ENCODE peak calls at places on chromosomes 11 and 22, in four cellular contexts. C is testis, A is body of pancreas, O is ovary. Z is an unnamed sample.

GRCh38 chr11:124600924-124601323 is 10.3 kb upstream of the PANX3 start:
- DNase-seq in C (no peak), A (no peak), O (no peak), Z (no peak)

GRCh38 chr11:16512163-16512562 is 155.8 kb upstream of the SOX6 start:
- DNase-seq in C (no peak), A (no peak), O (no peak), Z (no peak)

GRCh38 chr22:21677606-21678443 is 12.0 kb downstream of the PPIL2 start:
- DNase-seq in C (no peak), A (peak), O (no peak), Z (no peak)

GRCh38 chr22:41217553-41218157 is 12.5 kb downstream of the L3MBTL2 start:
- DNase-seq in C (peak), A (peak), O (peak), Z (peak)

GRCh38 chr22:42381152-42381551 is 51.1 kb downstream of the NFAM1 start:
- DNase-seq in C (no peak), A (no peak), O (no peak), Z (no peak)

GRCh38 chr11:117824571-117825537 is at the start of gene FXYD2:
- DNase-seq in C (peak), A (peak), O (peak), Z (no peak)

GRCh38 chr11:119689318-119689717 is 39.7 kb downstream of the NECTIN1 start:
- DNase-seq in C (no peak), A (no peak), O (no peak), Z (no peak)

GRCh38 chr11:57890521-57890920 is 128.9 kb downstream of the CTNND1 start:
- DNase-seq in C (no peak), A (no peak), O (no peak), Z (no peak)

GRCh38 chr11:76707293-76707825 is 36.8 kb upstream of the LRRC32 start:
- DNase-seq in C (no peak), A (no peak), O (no peak), Z (no peak)

GRCh38 chr11:2422461-2423156 is 21.7 kb downstream of the TRPM5 start:
- DNase-seq in C (no peak), A (no peak), O (no peak), Z (no peak)

GRCh38 chr22:19903031-19903430 is 38.5 kb upstream of the COMT start:
- DNase-seq in C (no peak), A (no peak), O (no peak), Z (no peak)

GRCh38 chr22:27452916-27453315 is 348.6 kb downstream of the MN1 start:
- DNase-seq in C (no peak), A (no peak), O (no peak), Z (no peak)

GRCh38 chr11:58179648-58180047 is 9.2 kb upstream of the OR9Q2 start:
- DNase-seq in C (no peak), A (peak), O (no peak), Z (no peak)

GRCh38 chr22:27306771-27307170 is 494.8 kb downstream of the MN1 start:
- DNase-seq in C (no peak), A (no peak), O (no peak), Z (no peak)

GRCh38 chr22:30717331-30717921 is 22.8 kb downstream of the OSBP2 start:
- DNase-seq in C (no peak), A (no peak), O (no peak), Z (no peak)

GRCh38 chr11:85682330-85683305 is 3.4 kb downstream of the CCDC89 start:
- DNase-seq in C (peak), A (peak), O (peak), Z (peak)

GRCh38 chr11:68142441-68143309 is 21.5 kb upstream of the CHKA start:
- DNase-seq in C (no peak), A (peak), O (no peak), Z (no peak)

GRCh38 chr11:33994937-33995336 is 56.6 kb upstream of the CAPRIN1 start:
- DNase-seq in C (no peak), A (no peak), O (no peak), Z (no peak)

GRCh38 chr22:22031183-22031560 is 48.6 kb upstream of the TOP3B start:
- DNase-seq in C (no peak), A (no peak), O (no peak), Z (no peak)

GRCh38 chr22:24772493-24773220 is 1.9 kb downstream of the PIWIL3 start:
- DNase-seq in C (no peak), A (peak), O (no peak), Z (no peak)

GRCh38 chr11:8098361-8098760 is 17.4 kb downstream of the TUB start:
- DNase-seq in C (peak), A (no peak), O (no peak), Z (no peak)

DNA sequence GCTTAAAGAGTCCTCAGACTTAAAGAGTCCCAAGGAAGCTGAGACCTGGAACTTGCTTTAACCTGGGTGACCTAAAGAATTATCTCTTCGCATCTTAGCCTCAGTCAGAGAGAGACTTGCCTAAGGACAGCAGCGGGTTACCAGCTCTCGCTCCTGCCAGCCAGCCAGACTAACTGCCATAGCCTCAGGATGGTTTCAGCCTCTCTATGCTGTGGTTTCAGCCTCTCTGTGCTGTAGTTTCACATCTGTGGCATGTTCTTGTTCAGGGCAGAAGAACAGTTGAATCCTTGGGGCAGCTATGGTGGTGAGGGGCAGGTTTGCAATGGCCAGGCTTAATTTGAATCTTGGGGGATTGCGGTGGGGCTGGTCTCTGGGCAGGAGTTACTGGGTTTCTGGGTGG is 2.3 kb downstream of the FRMD8 start:
- DNase-seq in C (no peak), A (no peak), O (no peak), Z (no peak)
- H3K27ac ChIP-seq in C (no peak), A (peak), O (no peak), Z (no peak)

DNA sequence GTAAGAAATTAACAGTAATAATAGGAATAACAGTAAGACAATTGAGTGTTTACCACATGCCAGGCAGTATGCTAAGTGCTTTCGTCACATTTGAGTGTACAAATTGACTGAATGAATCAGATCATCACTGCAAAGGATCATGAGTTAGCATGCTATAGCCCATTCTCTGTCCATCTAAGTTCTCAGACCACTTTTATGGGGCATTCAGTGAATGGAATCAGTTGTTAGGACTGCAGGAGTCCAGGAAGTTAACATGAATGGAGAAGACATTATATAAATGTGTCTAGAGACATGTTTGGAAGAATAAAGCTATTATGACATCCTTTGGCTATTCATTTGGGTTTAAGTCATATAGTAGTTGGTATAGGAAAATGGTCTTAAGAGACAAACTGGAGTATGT is 59.9 kb downstream of the NCAM1 start:
- DNase-seq in C (no peak), A (no peak), O (no peak), Z (no peak)
- H3K27ac ChIP-seq in C (no peak), A (no peak), O (no peak), Z (no peak)

DNA sequence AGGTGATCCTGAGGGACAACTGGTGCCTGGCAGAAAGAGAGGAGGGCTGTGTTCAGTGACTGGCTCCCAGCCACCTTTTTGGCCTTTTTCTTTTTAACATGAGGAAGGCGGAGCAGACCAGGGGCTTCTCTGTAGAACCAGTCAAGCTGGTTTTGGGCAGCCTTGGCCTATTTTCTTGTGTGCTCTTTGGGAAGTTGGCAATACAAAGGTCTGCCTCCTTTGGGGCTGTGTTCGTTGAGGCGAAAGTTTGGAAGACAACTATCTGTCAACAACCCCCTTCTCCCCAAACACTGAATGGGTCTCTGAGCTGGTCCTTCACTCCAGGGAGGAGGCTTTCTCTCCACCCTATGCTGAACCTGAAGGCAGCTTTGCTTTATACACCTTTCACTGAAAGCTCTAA is 8.5 kb downstream of the MARK2 start:
- DNase-seq in C (no peak), A (peak), O (no peak), Z (no peak)
- H3K27ac ChIP-seq in C (no peak), A (peak), O (no peak), Z (peak)

GRCh38 chr22:39215070-39215396 is 29.7 kb downstream of the PDGFB start:
- DNase-seq in C (no peak), A (no peak), O (no peak), Z (no peak)

GRCh38 chr22:39214383-39215069 is 30.3 kb downstream of the PDGFB start:
- DNase-seq in C (no peak), A (no peak), O (no peak), Z (no peak)

GRCh38 chr22:39216143-39216490 is 28.7 kb downstream of the PDGFB start:
- DNase-seq in C (no peak), A (no peak), O (no peak), Z (no peak)

GRCh38 chr22:39214006-39214382 is 30.8 kb downstream of the PDGFB start:
- DNase-seq in C (no peak), A (no peak), O (no peak), Z (no peak)

DNA sequence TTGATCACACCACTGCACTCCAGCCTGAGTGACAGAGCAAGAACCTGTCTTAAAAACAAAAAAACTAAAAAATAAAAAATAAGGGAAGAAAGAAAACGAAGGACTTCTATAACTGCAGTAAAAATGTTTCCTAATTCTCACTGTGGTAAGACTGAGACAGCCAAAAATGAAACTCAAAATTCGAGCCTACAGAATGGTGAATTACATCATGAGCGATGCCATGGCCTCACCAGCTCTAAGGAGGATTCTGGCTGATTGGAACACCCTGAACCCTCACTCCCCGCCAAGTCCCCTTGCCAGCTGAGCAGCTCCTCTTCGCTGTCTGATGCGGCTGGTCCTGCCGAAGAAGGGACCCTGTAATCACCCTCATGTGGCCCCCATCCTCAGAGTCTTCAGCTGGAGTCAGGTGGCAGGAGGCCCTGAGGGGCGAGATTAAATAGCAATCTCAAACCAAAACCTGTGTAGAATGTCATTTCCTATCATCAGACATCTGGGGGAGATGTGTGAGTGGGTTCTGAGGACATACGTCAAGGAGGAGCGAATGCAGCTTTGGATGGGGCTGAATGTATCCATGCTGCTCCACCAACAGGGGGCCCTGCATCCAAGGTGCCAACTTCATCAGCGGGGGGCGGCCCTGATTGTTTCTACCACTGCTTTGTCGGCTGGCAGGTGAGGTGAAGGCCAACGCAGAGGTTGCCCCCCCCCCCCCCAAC is 29.2 kb downstream of the PDGFB start:
- DNase-seq in C (no peak), A (peak), O (no peak), Z (no peak)
- H3K27ac ChIP-seq in C (no peak), A (peak), O (no peak), Z (no peak)

DNA sequence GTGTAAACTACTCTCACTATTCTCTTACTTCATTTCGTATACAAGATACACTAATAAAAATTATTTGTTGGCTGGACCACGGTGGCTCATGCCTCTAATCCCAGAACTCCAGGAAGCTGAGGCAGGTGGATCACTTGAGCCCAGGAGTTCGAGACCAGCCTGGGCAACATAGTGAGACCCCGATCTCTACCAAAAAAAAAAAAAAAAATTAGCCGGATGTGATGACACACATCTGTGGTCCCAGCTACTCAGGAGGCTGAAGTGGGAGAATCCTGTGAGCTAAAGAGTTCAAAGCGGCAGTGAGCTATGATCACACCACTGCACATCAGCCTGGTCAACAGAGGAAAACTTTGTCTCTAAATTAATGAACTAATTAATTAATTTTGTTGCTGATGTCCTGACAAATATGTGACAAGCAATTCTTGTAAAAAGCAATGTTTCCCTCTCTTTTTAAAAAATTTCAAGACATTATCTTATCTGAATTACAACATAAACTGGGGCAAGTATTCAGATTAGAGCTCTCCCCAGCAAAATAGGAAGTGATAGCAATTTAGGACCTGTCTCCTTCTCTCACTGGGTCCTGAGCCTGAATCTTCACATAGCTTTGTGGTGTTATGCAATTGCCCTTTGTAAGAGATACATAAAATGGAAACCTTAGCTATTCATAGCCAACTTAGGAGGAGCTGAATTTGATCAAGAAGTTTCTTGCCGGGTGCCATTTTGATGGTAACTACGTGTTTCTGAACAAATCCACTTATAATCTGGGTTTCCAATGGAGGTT is 17.6 kb upstream of the TMA7B start:
- DNase-seq in C (no peak), A (no peak), O (no peak), Z (no peak)
- H3K27ac ChIP-seq in C (no peak), A (no peak), O (no peak), Z (no peak)

DNA sequence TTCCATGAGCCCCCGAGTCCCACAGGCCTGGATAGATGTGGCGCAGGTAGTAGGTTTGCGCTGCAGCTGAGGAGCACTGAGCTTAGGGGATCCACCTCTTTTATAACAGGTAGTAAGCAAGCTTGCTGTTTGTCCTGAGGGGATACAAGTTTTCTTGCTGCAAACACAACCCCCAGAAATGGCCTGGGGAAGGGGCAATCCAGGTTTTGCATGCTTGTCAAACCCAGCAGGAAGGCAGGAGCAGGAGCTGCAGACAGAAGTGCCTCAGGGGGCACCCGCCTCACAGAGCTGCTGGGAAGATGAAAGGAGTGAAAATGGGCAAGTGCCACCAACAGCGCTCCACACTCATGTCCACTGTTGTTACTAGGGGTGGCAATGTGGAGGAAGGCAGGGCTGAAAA is 18.5 kb downstream of the APOL5 start:
- DNase-seq in C (no peak), A (no peak), O (no peak), Z (no peak)
- H3K27ac ChIP-seq in C (no peak), A (no peak), O (no peak), Z (no peak)

DNA sequence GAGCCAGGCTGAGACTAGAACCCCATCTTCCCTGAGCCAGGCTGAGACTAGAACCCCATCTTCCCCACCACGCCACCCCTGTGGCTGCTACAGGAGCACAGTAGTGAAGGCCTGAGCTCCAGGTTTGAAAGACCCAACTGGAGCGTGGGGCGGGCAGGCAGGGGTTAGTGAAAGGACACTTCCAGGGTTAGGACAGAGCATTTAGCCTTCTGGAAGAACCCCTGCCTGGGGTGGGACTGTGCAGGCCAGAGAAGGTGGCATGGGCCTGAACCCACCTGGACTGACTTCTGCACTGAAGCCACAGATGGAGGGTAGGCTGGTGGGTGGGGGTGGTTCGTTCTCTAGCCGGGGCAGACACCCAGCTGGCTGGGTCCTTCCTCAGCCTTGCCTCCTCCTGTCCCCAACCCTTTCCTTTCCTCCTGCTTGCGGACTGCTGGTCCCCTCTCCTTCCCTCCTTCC is 24.1 kb downstream of the SUN2 start:
- DNase-seq in C (no peak), A (no peak), O (no peak), Z (no peak)
- H3K27ac ChIP-seq in C (no peak), A (peak), O (no peak), Z (peak)

GRCh38 chr11:103904324-103904667 is 132.1 kb upstream of the DDI1 start:
- DNase-seq in C (no peak), A (no peak), O (no peak), Z (no peak)

GRCh38 chr11:103903621-103904323 is 132.7 kb upstream of the DDI1 start:
- DNase-seq in C (no peak), A (no peak), O (no peak), Z (no peak)

GRCh38 chr11:103907548-103908455 is 128.6 kb upstream of the DDI1 start:
- DNase-seq in C (no peak), A (no peak), O (no peak), Z (no peak)

GRCh38 chr11:103906291-103906850 is 130.1 kb upstream of the DDI1 start:
- DNase-seq in C (no peak), A (no peak), O (no peak), Z (no peak)

DNA sequence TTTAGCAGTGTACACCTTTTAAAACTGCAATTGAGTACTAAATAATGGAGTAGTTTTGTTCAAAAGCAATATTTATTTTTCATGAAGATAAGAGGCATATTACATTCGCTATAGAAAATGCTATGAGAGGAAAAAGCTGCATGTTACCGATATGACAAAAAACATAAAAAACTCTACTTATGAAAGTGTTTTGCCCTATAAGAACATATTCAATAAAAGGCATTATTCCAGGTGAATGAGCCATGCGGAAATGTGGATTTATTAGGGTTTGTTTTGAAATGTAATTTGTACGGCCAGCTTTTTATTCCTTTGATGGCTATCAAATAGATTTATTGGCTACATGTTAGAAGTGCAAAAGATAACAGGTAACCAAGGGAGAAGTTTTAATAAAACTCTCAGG is 129.3 kb upstream of the DDI1 start:
- DNase-seq in C (no peak), A (no peak), O (no peak), Z (no peak)
- H3K27ac ChIP-seq in C (no peak), A (no peak), O (no peak), Z (peak)

DNA sequence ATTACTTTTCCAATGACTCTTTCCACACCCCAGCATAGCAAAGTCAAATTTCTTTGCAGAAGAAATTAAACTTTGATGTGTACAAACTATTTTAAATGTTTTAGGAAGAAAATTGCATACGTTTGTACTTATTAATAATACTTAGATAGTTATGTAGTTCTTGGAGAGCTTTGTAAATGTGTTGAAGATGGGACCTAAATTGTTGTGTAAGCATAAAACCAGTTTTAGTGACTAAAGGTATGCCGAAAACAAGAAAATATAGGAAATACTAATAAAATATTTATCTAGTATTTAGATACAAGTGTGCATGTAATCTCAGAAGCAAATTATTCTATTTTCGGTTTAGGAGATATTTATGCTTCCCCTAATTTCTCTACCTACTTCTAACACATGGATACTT is 4.2 kb upstream of the OR52N4 start:
- DNase-seq in C (no peak), A (no peak), O (no peak), Z (no peak)
- H3K27ac ChIP-seq in C (no peak), A (no peak), O (no peak), Z (no peak)

Z was measured in caudate nucleus.